ENCODE peak calls at places on chromosomes 5 and 9, in nine cellular contexts. G is activated effector memory CD4-positive, alpha-beta T cell treated with anti-CD3 and anti-CD28 coated beads, Interleukin-2, amount 50 U/mL, for 16 hours; F is NCI-H510A treated with DMSO at 0.1 percent for 48 hours; O is GM13977; S is activated naive CD4-positive, alpha-beta T cell; W is GM12891; A is islet precursor cell; P is iris pigment epithelial cell; T is transverse colon. X is an unnamed sample.

GRCh38 chr5:57754616-57755015 is 272.0 kb upstream of the ACTBL2 start:
- DNase-seq in G (no peak), A (no peak), W (no peak), F (no peak), P (peak; percentile 76), S (no peak), O (no peak), T (no peak), X (no peak)

GRCh38 chr5:151492729-151493128 is 45.3 kb downstream of the SLC36A1 start:
- DNase-seq in T (no peak), G (no peak), A (peak; percentile 86), W (no peak), F (no peak), O (no peak), P (peak; percentile 75), S (no peak), X (peak; percentile 66)

GRCh38 chr5:27158775-27159174 is 120.4 kb upstream of the CDH9 start:
- DNase-seq in G (no peak), P (peak; percentile 30), S (no peak), T (no peak), W (no peak), A (no peak), O (no peak), F (no peak), X (peak; percentile 0)

GRCh38 chr9:96875460-96876142 is 21.3 kb upstream of the ZNF782 start:
- DNase-seq in P (peak; percentile 82), S (no peak), A (peak; percentile 96), G (peak; percentile 72), O (peak; percentile 82), W (peak; percentile 46), F (peak; percentile 98), T (peak; percentile 74), X (peak; percentile 57)

GRCh38 chr9:12705738-12706391 is 12.7 kb downstream of the TYRP1 start:
- DNase-seq in O (no peak), T (no peak), G (no peak), S (no peak), A (no peak), F (no peak), W (no peak), P (no peak), X (no peak)

GRCh38 chr9:110742741-110743371 is 74.3 kb downstream of the MUSK start:
- DNase-seq in G (no peak), W (no peak), A (no peak), F (peak; percentile 35), S (no peak), P (peak; percentile 91), T (no peak), O (no peak), X (peak; percentile 96)

GRCh38 chr5:132190161-132190817 is 37.4 kb downstream of the P4HA2 start:
- DNase-seq in P (peak; percentile 81), G (no peak), O (peak; percentile 70), W (peak; percentile 43), F (peak; percentile 62), A (no peak), S (no peak), T (no peak), X (peak; percentile 76)

GRCh38 chr5:170368593-170368992 is 20.6 kb downstream of the KCNMB1 start:
- DNase-seq in G (no peak), F (no peak), A (no peak), S (no peak), O (no peak), T (no peak), P (no peak), W (no peak), X (no peak)

GRCh38 chr5:179836225-179837019 is 15.7 kb downstream of the SQSTM1 start:
- DNase-seq in S (peak; percentile 36), A (peak; percentile 58), P (peak; percentile 53), T (no peak), O (peak; percentile 55), W (no peak), F (no peak), G (peak; percentile 87), X (peak; percentile 38)

GRCh38 chr9:137099231-137099630 is 12.4 kb downstream of the MAN1B1 start:
- DNase-seq in P (no peak), T (no peak), S (no peak), G (no peak), W (no peak), F (no peak), A (no peak), O (no peak), X (no peak)

GRCh38 chr9:123414921-123415592 is 59.1 kb downstream of the CRB2 start:
- DNase-seq in S (no peak), F (no peak), W (no peak), G (no peak), P (no peak), A (no peak), T (no peak), O (no peak), X (peak; percentile 67)

GRCh38 chr5:135973323-135974018 is 18.7 kb upstream of the LECT2 start:
- DNase-seq in S (no peak), G (no peak), O (no peak), T (no peak), F (no peak), A (no peak), P (peak; percentile 93), W (no peak), X (peak; percentile 94)

GRCh38 chr9:135388530-135388929 is 91.1 kb upstream of the PPP1R26 start:
- DNase-seq in W (no peak), P (no peak), O (no peak), T (no peak), F (no peak), A (no peak), G (no peak), S (no peak), X (no peak)

GRCh38 chr9:3401556-3401955 is 124.2 kb downstream of the RFX3 start:
- DNase-seq in T (no peak), F (no peak), O (no peak), A (peak; percentile 57), S (no peak), G (no peak), P (no peak), W (no peak), X (no peak)

GRCh38 chr9:19642256-19642655 is 146.6 kb downstream of the SLC24A2 start:
- DNase-seq in F (no peak), S (no peak), A (no peak), G (no peak), T (no peak), W (no peak), P (no peak), O (no peak), X (peak; percentile 2)

GRCh38 chr5:19099195-19099594 is 888.8 kb downstream of the CDH18 start:
- DNase-seq in S (no peak), O (no peak), T (no peak), W (no peak), A (no peak), F (no peak), P (no peak), G (no peak), X (no peak)

GRCh38 chr5:134509308-134510040 is 16.0 kb upstream of the JADE2 start:
- DNase-seq in S (no peak), P (peak; percentile 15), T (no peak), F (no peak), G (peak; percentile 36), A (peak; percentile 97), O (no peak), W (no peak), X (peak; percentile 20)

GRCh38 chr9:134619456-134619982 is 22.1 kb upstream of the COL5A1 start:
- DNase-seq in F (no peak), O (no peak), A (peak; percentile 47), W (no peak), T (no peak), S (no peak), P (no peak), G (no peak), X (no peak)

GRCh38 chr5:140114341-140115185 is 654 bp downstream of the PURA start:
- DNase-seq in T (peak; percentile 71), S (no peak), P (peak; percentile 75), G (peak; percentile 79), F (peak; percentile 25), W (no peak), A (peak; percentile 86), O (peak; percentile 44), X (peak; percentile 47)

GRCh38 chr9:77980622-77981021 is 51.0 kb downstream of the GNAQ start:
- DNase-seq in S (no peak), W (no peak), P (peak; percentile 72), O (no peak), A (no peak), G (no peak), F (no peak), T (no peak), X (peak; percentile 70)

GRCh38 chr5:625516-625915 is 13.4 kb downstream of the CEP72 start:
- DNase-seq in F (no peak), O (no peak), P (no peak), S (no peak), W (no peak), T (no peak), A (no peak), G (no peak), X (no peak)

GRCh38 chr9:116541402-116541801 is 145.7 kb upstream of the TRIM32 start:
- DNase-seq in S (no peak), P (no peak), T (no peak), A (no peak), O (no peak), G (no peak), W (no peak), F (no peak), X (no peak)

GRCh38 chr9:121599186-121599871 is 52.1 kb upstream of the DAB2IP start:
- DNase-seq in G (no peak), O (peak; percentile 58), F (peak; percentile 34), P (peak; percentile 23), T (peak; percentile 65), S (no peak), A (peak; percentile 95), W (peak; percentile 47), X (no peak)

GRCh38 chr9:126561582-126561981 is 52.1 kb upstream of the LMX1B start:
- DNase-seq in G (no peak), T (no peak), F (no peak), A (no peak), W (no peak), S (no peak), P (no peak), O (no peak), X (no peak)

GRCh38 chr9:111833941-111834340 is 39.2 kb upstream of the SHOC1 start:
- DNase-seq in G (no peak), W (no peak), A (no peak), P (peak; percentile 91), S (no peak), F (no peak), T (no peak), O (no peak), X (peak; percentile 57)

GRCh38 chr9:14097215-14097614 is 216.7 kb downstream of the NFIB start:
- DNase-seq in W (no peak), O (no peak), P (peak; percentile 81), F (peak; percentile 63), G (no peak), A (no peak), T (no peak), S (no peak), X (peak; percentile 77)

GRCh38 chr5:134227259-134227658 is 1.4 kb upstream of the PPP2CA start:
- DNase-seq in G (no peak), S (no peak), T (peak; percentile 56), A (peak; percentile 75), F (peak; percentile 58), O (no peak), P (no peak), W (no peak), X (peak; percentile 53)

GRCh38 chr9:126112135-126112720 is 214.4 kb upstream of the MVB12B start:
- DNase-seq in T (peak; percentile 36), O (no peak), G (peak; percentile 24), F (no peak), P (no peak), S (no peak), W (no peak), A (peak; percentile 24), X (no peak)

GRCh38 chr9:127570533-127571111 is 41.5 kb upstream of the STXBP1 start:
- DNase-seq in W (no peak), S (no peak), T (no peak), A (no peak), F (peak; percentile 30), P (no peak), O (no peak), G (no peak), X (peak; percentile 48)

GRCh38 chr5:150562832-150563231 is 54.9 kb downstream of the NDST1 start:
- DNase-seq in P (peak; percentile 57), S (no peak), F (peak; percentile 3), W (no peak), G (peak; percentile 28), T (peak; percentile 52), A (no peak), O (no peak), X (peak; percentile 66)

GRCh38 chr9:99105152-99106043 is 485 bp downstream of the TGFBR1 start:
- DNase-seq in F (no peak), O (peak; percentile 90), G (peak; percentile 79), T (peak; percentile 84), W (peak; percentile 60), P (peak; percentile 86), S (no peak), A (peak; percentile 86), X (peak; percentile 75)

X was measured in fibroblast of the aortic adventitia.